ENCODE peak calls at places on chromosomes 16 and 17, in ten cellular contexts. One of them, this sample, is unnamed.

GRCh38 chr16:29663020-29663828 is at the start of gene SPN:
- DNase-seq in ACHN: no peak
- DNase-seq in HFFc6: no peak
- DNase-seq in AG08395: no peak
- DNase-seq in IMR-90: no peak
- DNase-seq in stimulated activated CD8-positive, alpha-beta memory T cell treated with anti-CD3 and anti-CD28 coated beads, Interleukin-2, amount 100 ng/mL, for 1 hour: no peak
- DNase-seq in AG10803: no peak
- DNase-seq in NCI-H524: no peak
- DNase-seq in head of caudate nucleus: no peak
- DNase-seq in ureter: no peak
- DNase-seq in this sample: no peak

GRCh38 chr17:57774872-57775271 is 29.8 kb upstream of the CCDC182 start:
- DNase-seq in ACHN: no peak
- DNase-seq in HFFc6: no peak
- DNase-seq in AG08395: no peak
- DNase-seq in IMR-90: no peak
- DNase-seq in stimulated activated CD8-positive, alpha-beta memory T cell treated with anti-CD3 and anti-CD28 coated beads, Interleukin-2, amount 100 ng/mL, for 1 hour: no peak
- DNase-seq in AG10803: no peak
- DNase-seq in NCI-H524: no peak
- DNase-seq in head of caudate nucleus: no peak
- DNase-seq in ureter: no peak
- DNase-seq in this sample: no peak

GRCh38 chr17:13671341-13671740 is 69.6 kb upstream of the HS3ST3A1 start:
- DNase-seq in ACHN: no peak
- DNase-seq in HFFc6: no peak
- DNase-seq in AG08395: no peak
- DNase-seq in IMR-90: no peak
- DNase-seq in stimulated activated CD8-positive, alpha-beta memory T cell treated with anti-CD3 and anti-CD28 coated beads, Interleukin-2, amount 100 ng/mL, for 1 hour: no peak
- DNase-seq in AG10803: no peak
- DNase-seq in NCI-H524: no peak
- DNase-seq in head of caudate nucleus: no peak
- DNase-seq in ureter: no peak
- DNase-seq in this sample: peak; percentile 56

GRCh38 chr16:75624921-75625334 is 1.8 kb upstream of the ADAT1 start:
- DNase-seq in ACHN: peak; percentile 14
- DNase-seq in HFFc6: peak; percentile 33
- DNase-seq in AG08395: no peak
- DNase-seq in IMR-90: peak; percentile 63
- DNase-seq in stimulated activated CD8-positive, alpha-beta memory T cell treated with anti-CD3 and anti-CD28 coated beads, Interleukin-2, amount 100 ng/mL, for 1 hour: no peak
- DNase-seq in AG10803: no peak
- DNase-seq in NCI-H524: no peak
- DNase-seq in head of caudate nucleus: no peak
- DNase-seq in ureter: no peak
- DNase-seq in this sample: no peak

GRCh38 chr17:43015579-43015978 is 6.6 kb downstream of the VAT1 start:
- DNase-seq in ACHN: no peak
- DNase-seq in HFFc6: no peak
- DNase-seq in AG08395: no peak
- DNase-seq in IMR-90: no peak
- DNase-seq in stimulated activated CD8-positive, alpha-beta memory T cell treated with anti-CD3 and anti-CD28 coated beads, Interleukin-2, amount 100 ng/mL, for 1 hour: no peak
- DNase-seq in AG10803: no peak
- DNase-seq in NCI-H524: no peak
- DNase-seq in head of caudate nucleus: no peak
- DNase-seq in ureter: no peak
- DNase-seq in this sample: no peak

GRCh38 chr16:75099738-75100615 is 16.6 kb downstream of the LDHD start:
- DNase-seq in ACHN: no peak
- DNase-seq in HFFc6: no peak
- DNase-seq in AG08395: no peak
- DNase-seq in IMR-90: no peak
- DNase-seq in stimulated activated CD8-positive, alpha-beta memory T cell treated with anti-CD3 and anti-CD28 coated beads, Interleukin-2, amount 100 ng/mL, for 1 hour: no peak
- DNase-seq in AG10803: no peak
- DNase-seq in NCI-H524: no peak
- DNase-seq in head of caudate nucleus: no peak
- DNase-seq in ureter: peak; percentile 62
- DNase-seq in this sample: peak; percentile 49

GRCh38 chr17:61449707-61450640 is 2.2 kb upstream of the TBX4 start:
- DNase-seq in ACHN: no peak
- DNase-seq in HFFc6: no peak
- DNase-seq in AG08395: no peak
- DNase-seq in IMR-90: no peak
- DNase-seq in stimulated activated CD8-positive, alpha-beta memory T cell treated with anti-CD3 and anti-CD28 coated beads, Interleukin-2, amount 100 ng/mL, for 1 hour: no peak
- DNase-seq in AG10803: no peak
- DNase-seq in NCI-H524: no peak
- DNase-seq in head of caudate nucleus: no peak
- DNase-seq in ureter: no peak
- DNase-seq in this sample: no peak

GRCh38 chr17:75032896-75033294 is 13.9 kb downstream of the ATP5PD start:
- DNase-seq in ACHN: peak; percentile 19
- DNase-seq in HFFc6: no peak
- DNase-seq in AG08395: no peak
- DNase-seq in IMR-90: no peak
- DNase-seq in stimulated activated CD8-positive, alpha-beta memory T cell treated with anti-CD3 and anti-CD28 coated beads, Interleukin-2, amount 100 ng/mL, for 1 hour: no peak
- DNase-seq in AG10803: no peak
- DNase-seq in NCI-H524: peak; percentile 60
- DNase-seq in head of caudate nucleus: no peak
- DNase-seq in ureter: no peak
- DNase-seq in this sample: no peak

GRCh38 chr17:62692721-62693431 is 65.4 kb downstream of the MRC2 start:
- DNase-seq in ACHN: peak; percentile 45
- DNase-seq in HFFc6: no peak
- DNase-seq in AG08395: peak; percentile 54
- DNase-seq in IMR-90: no peak
- DNase-seq in stimulated activated CD8-positive, alpha-beta memory T cell treated with anti-CD3 and anti-CD28 coated beads, Interleukin-2, amount 100 ng/mL, for 1 hour: no peak
- DNase-seq in AG10803: peak; percentile 30
- DNase-seq in NCI-H524: peak; percentile 61
- DNase-seq in head of caudate nucleus: no peak
- DNase-seq in ureter: no peak
- DNase-seq in this sample: no peak

GRCh38 chr16:80703391-80704071 is 100.9 kb downstream of the CDYL2 start:
- DNase-seq in ACHN: no peak
- DNase-seq in HFFc6: no peak
- DNase-seq in AG08395: no peak
- DNase-seq in IMR-90: no peak
- DNase-seq in stimulated activated CD8-positive, alpha-beta memory T cell treated with anti-CD3 and anti-CD28 coated beads, Interleukin-2, amount 100 ng/mL, for 1 hour: no peak
- DNase-seq in AG10803: no peak
- DNase-seq in NCI-H524: no peak
- DNase-seq in head of caudate nucleus: no peak
- DNase-seq in ureter: no peak
- DNase-seq in this sample: no peak

GRCh38 chr17:16652847-16653366 is 743 bp downstream of the ZNF624 start:
- DNase-seq in ACHN: no peak
- DNase-seq in HFFc6: no peak
- DNase-seq in AG08395: no peak
- DNase-seq in IMR-90: no peak
- DNase-seq in stimulated activated CD8-positive, alpha-beta memory T cell treated with anti-CD3 and anti-CD28 coated beads, Interleukin-2, amount 100 ng/mL, for 1 hour: no peak
- DNase-seq in AG10803: no peak
- DNase-seq in NCI-H524: no peak
- DNase-seq in head of caudate nucleus: no peak
- DNase-seq in ureter: no peak
- DNase-seq in this sample: no peak

GRCh38 chr16:31476305-31477219 is 4.6 kb downstream of the TGFB1I1 start:
- DNase-seq in ACHN: no peak
- DNase-seq in HFFc6: no peak
- DNase-seq in AG08395: no peak
- DNase-seq in IMR-90: no peak
- DNase-seq in stimulated activated CD8-positive, alpha-beta memory T cell treated with anti-CD3 and anti-CD28 coated beads, Interleukin-2, amount 100 ng/mL, for 1 hour: peak; percentile 71
- DNase-seq in AG10803: no peak
- DNase-seq in NCI-H524: no peak
- DNase-seq in head of caudate nucleus: peak; percentile 58
- DNase-seq in ureter: no peak
- DNase-seq in this sample: no peak

GRCh38 chr17:17346428-17347233 is 43.5 kb downstream of the NT5M start:
- DNase-seq in ACHN: no peak
- DNase-seq in HFFc6: no peak
- DNase-seq in AG08395: no peak
- DNase-seq in IMR-90: no peak
- DNase-seq in stimulated activated CD8-positive, alpha-beta memory T cell treated with anti-CD3 and anti-CD28 coated beads, Interleukin-2, amount 100 ng/mL, for 1 hour: no peak
- DNase-seq in AG10803: no peak
- DNase-seq in NCI-H524: no peak
- DNase-seq in head of caudate nucleus: no peak
- DNase-seq in ureter: no peak
- DNase-seq in this sample: no peak

This sample was measured in RCC 7860.